ENCODE peak calls at places on chromosomes 13 and 19, in four cellular contexts. A, B, F and E are unnamed samples.

GRCh38 chr19:18230941-18231734 is 4.9 kb upstream of the PDE4C start:
- DNase-seq in F (no peak), B (peak; percentile 71), A (no peak), E (no peak)

GRCh38 chr13:20093946-20094345 is 66.9 kb downstream of the GJA3 start:
- DNase-seq in F (no peak), B (no peak), A (no peak), E (no peak)

GRCh38 chr19:16899566-16900075 is 10.8 kb downstream of the F2RL3 start:
- DNase-seq in A (peak; percentile 27), F (no peak), B (peak; percentile 58), E (no peak)

GRCh38 chr19:15934332-15935078 is at the start of gene CYP4F11:
- DNase-seq in F (peak; percentile 54), A (peak; percentile 84), B (peak; percentile 87), E (peak; percentile 86)

GRCh38 chr19:48644839-48645651 is 942 bp downstream of the CA11 start:
- DNase-seq in A (peak; percentile 42), F (peak; percentile 79), B (peak; percentile 88), E (no peak)

GRCh38 chr13:66001136-66001535 is 1229.0 kb downstream of the PCDH9 start:
- DNase-seq in A (no peak), B (no peak), F (no peak), E (no peak)

GRCh38 chr19:55546822-55547614 is 1.7 kb upstream of the SBK3 start:
- DNase-seq in A (peak; percentile 26), B (peak; percentile 76), F (no peak), E (no peak)

GRCh38 chr19:19499272-19499995 is 15.9 kb downstream of the TSSK6 start:
- DNase-seq in F (no peak), A (no peak), B (no peak), E (no peak)

GRCh38 chr13:35848868-35849644 is 282.1 kb downstream of the DCLK1 start:
- DNase-seq in F (no peak), A (no peak), B (no peak), E (no peak)

GRCh38 chr13:106589716-106590115 is 21.8 kb upstream of the ARGLU1 start:
- DNase-seq in A (no peak), B (no peak), F (no peak), E (no peak)

GRCh38 chr13:44967656-44968451 is 21.4 kb downstream of the NUFIP1 start:
- DNase-seq in B (peak; percentile 18), A (no peak), F (no peak), E (no peak)

GRCh38 chr19:1636325-1637236 is 15.8 kb downstream of the TCF3 start:
- DNase-seq in F (no peak), A (no peak), B (no peak), E (no peak)
- H3K4me3 ChIP-seq in F (no peak overlapping the region), A (no peak overlapping the region), B (no peak overlapping the region), E (no peak overlapping the region)

GRCh38 chr19:49809155-49809986 is 3.7 kb downstream of the FUZ start:
- DNase-seq in B (peak; percentile 42), A (no peak), F (peak; percentile 73), E (no peak)

GRCh38 chr19:49812452-49812996 is 568 bp downstream of the FUZ start:
- DNase-seq in A (no peak), F (no peak), B (no peak), E (no peak)

GRCh38 chr19:49812997-49813861 is at the start of gene FUZ:
- DNase-seq in A (peak; percentile 94), B (peak; percentile 100), F (peak; percentile 95), E (peak; percentile 95)

GRCh38 chr19:49809987-49810389 is 3.1 kb downstream of the FUZ start:
- DNase-seq in A (no peak), F (no peak), B (no peak), E (no peak)

GRCh38 chr19:49811328-49811727 is 1.8 kb downstream of the FUZ start:
- DNase-seq in B (peak; percentile 30), A (no peak), F (no peak), E (no peak)
- H3K4me3 ChIP-seq in B (no peak overlapping the region), A (no peak overlapping the region), F (no peak overlapping the region), E (no peak overlapping the region)

GRCh38 chr19:7908742-7909461 is 5.2 kb downstream of the MAP2K7 start:
- DNase-seq in B (no peak), F (no peak), A (no peak), E (no peak)
- H3K4me3 ChIP-seq in B (no peak overlapping the region), F (no peak overlapping the region), A (no peak overlapping the region), E (no peak overlapping the region)

DNA sequence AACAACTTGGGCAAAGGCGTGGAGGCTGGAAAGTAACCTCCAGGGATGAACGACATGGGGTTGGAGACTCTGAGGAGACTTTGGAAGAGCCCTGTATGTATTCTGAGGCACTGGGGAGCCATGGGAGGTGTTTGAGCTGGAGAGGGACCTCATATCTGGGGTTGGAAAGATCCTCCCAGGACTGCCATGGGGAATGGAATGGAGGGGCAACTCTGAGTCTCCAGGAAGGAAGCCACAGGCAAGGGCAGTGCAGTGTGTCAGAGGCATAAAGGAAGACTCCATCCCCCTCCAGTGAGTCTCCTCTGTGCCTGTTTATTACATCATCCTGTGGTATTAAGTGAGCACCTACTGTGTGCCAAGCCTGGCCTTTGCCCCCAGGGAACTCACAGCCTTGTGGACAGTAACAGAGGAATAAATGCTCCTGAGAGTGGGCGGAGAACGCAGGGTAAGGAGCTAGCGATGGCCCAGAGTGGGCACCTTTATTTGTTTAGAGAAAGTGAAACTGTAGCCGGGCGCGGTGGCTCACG is 7.7 kb downstream of the PEAK3 start:
- DNase-seq in A (no peak), F (no peak), B (no peak), E (no peak)
- H3K4me3 ChIP-seq in A (no peak overlapping the region), F (no peak overlapping the region), B (peak overlapping the region; percentile 34), E (no peak overlapping the region)